ENCODE peak calls at places on chromosomes 16 and 17, in four cellular contexts. S is mucosa of descending colon, T is choroid plexus epithelial cell, Y is pancreas. E is an unnamed sample.

GRCh38 chr16:20902426-20902825 is 1.9 kb downstream of the LYRM1 start:
- DNase-seq in S (no peak), Y (no peak), T (no peak), E (no peak)

GRCh38 chr17:55394357-55395021 is 27.1 kb downstream of the MMD start:
- DNase-seq in S (peak), Y (no peak), T (no peak), E (no peak)

GRCh38 chr16:71846443-71846842 is 667 bp downstream of the ATXN1L start:
- DNase-seq in S (peak), Y (no peak), T (peak), E (peak)

GRCh38 chr16:58563775-58564174 is 48.5 kb downstream of the SETD6 start:
- DNase-seq in Y (no peak), T (no peak), S (no peak), E (no peak)

GRCh38 chr17:60809421-60809820 is 131.8 kb downstream of the BCAS3 start:
- DNase-seq in S (no peak), Y (no peak), T (no peak), E (no peak)

GRCh38 chr16:16797239-16797638 is 418.3 kb downstream of the NPIPA7 start:
- DNase-seq in T (no peak), Y (no peak), S (no peak), E (no peak)

GRCh38 chr17:19728114-19728495 is 11.7 kb upstream of the SLC47A2 start:
- DNase-seq in Y (peak), T (peak), S (peak), E (peak)

GRCh38 chr16:87652799-87653198 is 50.5 kb downstream of the JPH3 start:
- DNase-seq in Y (no peak), S (no peak), T (no peak), E (no peak)

GRCh38 chr17:81009124-81009523 is 17.5 kb downstream of the CHMP6 start:
- DNase-seq in Y (no peak), S (peak), T (no peak), E (no peak)

GRCh38 chr17:43006639-43007551 is at the start of gene IFI35:
- DNase-seq in Y (peak), T (peak), S (peak), E (peak)

GRCh38 chr17:79645777-79646088 is 34.9 kb upstream of the RBFOX3 start:
- DNase-seq in S (no peak), T (no peak), Y (no peak), E (no peak)

GRCh38 chr16:27430923-27431484 is 29.0 kb downstream of the IL21R start:
- DNase-seq in T (peak), Y (no peak), S (no peak), E (no peak)

GRCh38 chr17:64115871-64116534 is 13.9 kb downstream of the ERN1 start:
- DNase-seq in T (peak), S (no peak), Y (peak), E (peak)

GRCh38 chr16:70158261-70158939 is 15.2 kb upstream of the CLEC18C start:
- DNase-seq in Y (no peak), S (no peak), T (no peak), E (no peak)

GRCh38 chr17:68127914-68128313 is 92.4 kb downstream of the KPNA2 start:
- DNase-seq in T (no peak), S (no peak), Y (no peak), E (no peak)

GRCh38 chr17:82228842-82229685 is at the start of gene SLC16A3:
- DNase-seq in Y (no peak), T (peak), S (peak), E (peak)

GRCh38 chr17:44901323-44901965 is 2.2 kb upstream of the EFTUD2 start:
- DNase-seq in T (peak), S (no peak), Y (no peak), E (peak)

GRCh38 chr16:12379318-12379717 is 402.8 kb downstream of the SNX29 start:
- DNase-seq in S (no peak), Y (no peak), T (no peak), E (no peak)

GRCh38 chr17:45086865-45087495 is 25.9 kb downstream of the NMT1 start:
- DNase-seq in Y (no peak), T (no peak), S (no peak), E (no peak)

GRCh38 chr16:17379121-17379571 is 91.6 kb downstream of the XYLT1 start:
- DNase-seq in T (no peak), S (no peak), Y (no peak), E (peak)

GRCh38 chr16:30748634-30749445 is 615 bp downstream of the PHKG2 start:
- DNase-seq in T (peak), Y (peak), S (peak), E (peak)

GRCh38 chr16:15639061-15639568 is 3.8 kb downstream of the MARF1 start:
- DNase-seq in T (no peak), Y (no peak), S (no peak), E (no peak)

GRCh38 chr17:12320286-12320685 is 299.6 kb downstream of the MAP2K4 start:
- DNase-seq in S (no peak), T (peak), Y (no peak), E (no peak)

GRCh38 chr16:74455619-74456289 is 34.5 kb upstream of the CLEC18B start:
- DNase-seq in S (no peak), Y (no peak), T (peak), E (peak)

GRCh38 chr17:80564545-80564944 is 19.9 kb downstream of the RPTOR start:
- DNase-seq in T (no peak), Y (no peak), S (no peak), E (no peak)

GRCh38 chr17:31696184-31696602 is 162.9 kb downstream of the COPRS start:
- DNase-seq in Y (peak), S (peak), T (peak), E (peak)

GRCh38 chr17:70321388-70321787 is 152.1 kb downstream of the KCNJ2 start:
- DNase-seq in S (no peak), Y (no peak), T (no peak), E (no peak)

GRCh38 chr16:2955779-2956565 is 8.1 kb upstream of the KREMEN2 start:
- DNase-seq in S (no peak), T (no peak), Y (no peak), E (no peak)

GRCh38 chr16:55480228-55480655 is 1.2 kb downstream of the MMP2 start:
- DNase-seq in Y (peak), S (peak), T (peak), E (peak)

GRCh38 chr17:77392376-77393273 is 251.9 kb downstream of the SEC14L1 start:
- DNase-seq in Y (peak), T (peak), S (peak), E (peak)

GRCh38 chr17:18324140-18325049 is 9.3 kb downstream of the SMCR8 start:
- DNase-seq in S (no peak), Y (no peak), T (no peak), E (no peak)

DNA sequence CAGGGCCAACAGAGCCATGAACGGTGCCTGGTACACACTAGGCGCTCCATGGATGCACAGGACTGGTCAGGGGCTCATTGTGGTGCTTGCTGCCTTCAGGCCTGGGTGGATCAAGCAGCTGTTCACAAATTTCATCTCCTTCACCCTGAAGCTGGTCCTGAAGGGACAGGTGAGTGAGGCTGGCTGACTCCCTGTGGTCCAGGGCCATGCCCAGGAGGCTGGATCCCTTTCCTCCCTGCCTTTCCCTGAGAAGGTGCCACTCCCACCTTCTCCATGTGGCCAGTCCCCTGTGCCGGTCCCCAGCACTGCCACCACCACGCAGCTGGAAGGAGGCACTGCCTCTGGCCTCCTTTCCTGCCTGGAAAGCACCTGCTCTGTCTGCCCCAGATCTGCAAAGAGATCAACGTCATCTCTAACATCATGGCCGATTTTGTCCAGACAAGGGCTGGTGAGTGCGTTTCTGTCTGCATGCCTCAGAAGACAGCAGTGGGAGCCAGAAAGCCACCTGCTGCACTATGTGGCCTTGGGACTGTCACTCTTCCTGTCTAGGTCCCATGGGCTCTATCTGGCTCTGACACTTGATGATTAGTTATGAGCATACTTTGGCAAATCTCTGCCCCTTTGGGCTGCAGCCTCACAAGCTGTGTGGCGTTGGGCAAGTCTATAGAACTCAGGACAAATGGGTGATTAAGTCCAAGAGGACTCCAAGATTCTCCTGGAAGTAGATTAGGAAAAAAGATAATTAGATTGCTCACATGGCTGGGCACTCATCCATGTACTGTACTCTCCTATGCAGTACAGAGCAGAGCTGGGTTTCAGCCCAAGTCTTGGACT is 9.4 kb downstream of the CETP start:
- DNase-seq in T (no peak), Y (no peak), S (no peak), E (peak)
- TF ChIP-seq CTCF in T (no peak), Y (no peak), S (no peak), E (no peak)

GRCh38 chr17:38455288-38455915 is 27.1 kb downstream of the ARHGAP23 start:
- DNase-seq in Y (no peak), T (no peak), S (no peak), E (no peak)
- H3K4me3 ChIP-seq in Y (no peak), T (peak), S (no peak), E (peak)

GRCh38 chr17:36131436-36131835 is 27.8 kb downstream of the CCL4 start:
- DNase-seq in Y (no peak), S (no peak), T (no peak), E (no peak)
- TF ChIP-seq CTCF in Y (no peak), S (no peak), T (peak), E (no peak)

DNA sequence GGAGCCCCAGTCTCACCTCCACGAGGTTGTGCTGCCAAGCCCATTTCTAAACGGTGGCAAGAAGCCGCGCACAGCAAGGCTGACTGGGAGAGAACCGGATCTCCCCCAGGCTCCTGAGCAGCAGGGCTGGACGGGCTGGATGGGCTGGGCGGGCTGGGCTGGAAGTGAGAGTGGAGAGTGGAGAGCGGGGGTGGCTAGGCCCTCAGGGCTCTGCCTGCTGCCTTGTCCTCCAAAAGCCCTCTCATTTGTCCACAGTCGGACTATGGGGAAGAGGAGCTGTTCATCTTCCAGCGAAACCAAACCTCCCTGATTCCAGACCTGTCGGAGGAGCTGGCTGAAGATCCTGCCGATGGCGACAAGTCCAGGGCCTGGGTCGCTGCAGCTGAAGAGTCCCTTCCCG is 3.2 kb downstream of the DNAAF8 start:
- DNase-seq in T (no peak), Y (no peak), S (no peak), E (no peak)
- H3K4me3 ChIP-seq in T (no peak), Y (no peak), S (no peak), E (no peak)

GRCh38 chr17:59618894-59619312 is 792 bp upstream of the CLTC start:
- DNase-seq in Y (no peak), S (no peak), T (peak), E (no peak)

GRCh38 chr17:59620518-59621259 is 994 bp downstream of the CLTC start:
- DNase-seq in Y (peak), S (peak), T (peak), E (peak)

GRCh38 chr17:59620064-59620359 is 317 bp downstream of the CLTC start:
- DNase-seq in T (no peak), S (no peak), Y (no peak), E (no peak)

GRCh38 chr17:59617141-59617757 is 2.4 kb upstream of the CLTC start:
- DNase-seq in Y (no peak), T (no peak), S (no peak), E (no peak)

GRCh38 chr17:59619313-59620063 is at the start of gene CLTC:
- DNase-seq in Y (peak), S (peak), T (peak), E (peak)
- TF ChIP-seq CTCF in Y (no peak), S (no peak), T (no peak), E (no peak)

DNA sequence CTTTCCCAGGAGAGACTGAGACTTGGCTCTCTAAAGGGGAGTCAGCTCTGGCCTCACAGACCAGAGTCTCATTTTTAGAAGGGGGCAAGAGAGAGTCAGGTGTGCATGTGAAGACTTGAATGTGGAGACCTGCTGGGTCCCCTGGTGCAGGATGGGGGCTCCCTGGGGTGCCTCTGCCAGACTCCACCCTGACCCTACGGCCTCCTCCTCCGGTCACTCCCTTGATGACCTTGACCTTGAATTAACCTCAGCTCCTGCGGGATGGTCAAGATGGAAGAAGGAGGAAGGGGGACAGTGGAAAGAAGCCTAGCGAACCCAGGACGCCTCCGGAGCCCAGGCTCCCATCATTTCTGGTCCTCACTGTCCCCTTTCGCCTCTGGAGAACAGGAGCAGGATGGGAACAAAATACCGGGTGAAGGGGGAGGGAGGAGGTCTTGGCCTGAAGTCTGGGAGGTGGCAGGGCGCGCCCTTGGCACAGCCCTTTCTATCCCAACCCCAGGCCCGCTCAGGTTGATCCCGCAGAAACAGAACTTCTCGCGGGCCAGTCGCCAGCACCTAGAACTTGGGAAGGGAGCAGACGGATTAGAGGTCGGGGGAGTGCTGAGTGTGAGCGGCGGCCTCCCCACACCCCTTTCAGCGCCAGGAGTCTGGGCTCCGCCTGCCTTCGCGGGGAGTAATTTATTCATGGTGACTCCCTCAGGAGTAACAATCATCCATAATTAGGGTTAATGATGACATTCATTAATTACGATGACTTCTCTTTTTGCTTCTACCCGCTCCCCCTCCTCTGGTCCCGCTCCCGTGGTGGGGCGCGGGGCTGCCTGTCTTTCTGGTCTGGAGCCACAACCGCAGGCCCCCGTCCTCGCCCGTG is 1.6 kb downstream of the STAC2 start:
- DNase-seq in Y (no peak), S (no peak), T (no peak), E (no peak)
- H3K4me3 ChIP-seq in Y (no peak), S (no peak), T (no peak), E (no peak)

DNA sequence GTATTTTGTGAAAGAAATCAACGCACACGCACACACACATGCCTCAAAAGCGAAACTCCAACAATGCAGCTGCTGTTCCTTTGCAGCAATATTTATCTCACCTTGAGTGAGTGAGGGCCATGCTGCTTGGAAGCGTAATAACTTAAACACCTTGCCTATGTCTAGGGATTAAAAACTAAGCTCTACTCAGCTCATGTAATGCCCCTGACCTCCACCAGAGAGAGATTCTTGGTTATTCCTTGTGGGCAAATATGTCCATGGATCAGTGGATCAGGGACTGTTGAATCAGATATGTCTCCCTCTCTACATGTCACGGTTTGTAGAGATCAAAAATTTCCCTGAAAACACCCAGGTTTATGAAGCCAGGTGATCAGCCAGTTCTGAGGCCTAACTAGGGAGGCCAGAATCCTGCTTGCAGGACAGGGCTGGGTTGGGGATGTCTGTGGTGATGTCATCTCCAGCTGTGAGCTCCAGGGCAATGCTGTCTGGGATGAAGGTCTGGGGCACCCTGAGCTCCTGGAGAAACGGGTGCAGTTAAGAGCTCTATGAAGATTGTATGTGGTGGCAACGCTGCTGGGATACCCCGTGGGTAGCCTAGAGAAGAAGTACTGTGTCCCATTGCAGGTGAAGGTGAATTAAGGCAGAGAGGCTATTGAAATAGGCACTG is 149.4 kb downstream of the KCNJ12 start:
- DNase-seq in Y (no peak), T (no peak), S (no peak), E (no peak)
- TF ChIP-seq CTCF in Y (no peak), T (peak), S (no peak), E (no peak)

GRCh38 chr17:1904273-1905052 is 74.7 kb downstream of the RPA1 start:
- DNase-seq in T (no peak), S (peak), Y (no peak), E (no peak)
- H3K4me3 ChIP-seq in T (no peak), S (no peak), Y (no peak), E (no peak)

DNA sequence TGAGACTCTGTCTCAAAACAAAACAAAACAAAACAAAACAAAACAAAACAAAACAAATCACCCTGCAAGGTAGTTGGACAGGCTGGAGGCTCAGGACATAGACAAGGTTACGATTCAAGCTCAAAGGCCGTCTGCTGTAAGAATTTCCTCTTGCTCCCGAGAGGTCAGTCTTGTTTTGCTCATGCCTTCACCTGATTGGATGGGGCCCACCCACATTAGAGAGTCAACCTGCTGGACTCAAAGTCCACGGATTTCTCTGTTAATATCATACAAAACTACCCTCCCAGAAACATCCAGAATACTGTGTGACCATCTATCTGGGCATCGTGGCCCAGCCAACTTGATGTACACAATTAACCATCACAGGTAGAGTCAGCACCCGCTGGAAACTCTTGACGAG is 330.0 kb upstream of the EEF2KMT start:
- DNase-seq in Y (no peak), S (no peak), T (no peak), E (no peak)
- TF ChIP-seq CTCF in Y (no peak), S (no peak), T (no peak), E (no peak)